ENCODE peak calls at places on chromosomes 3 and 15, in eight cellular contexts. One of them, this sample, is unnamed.

GRCh38 chr15:60772395-60773120 is 293.6 kb upstream of the ICE2 start:
- DNase-seq in activated CD8-positive, alpha-beta memory T cell treated with anti-CD3 and anti-CD28 coated beads for 1 hour: no peak
- DNase-seq in endothelial cell: no peak
- DNase-seq in NCI-H748 treated with DMSO at 0.1 percent for 48 hours: no peak
- DNase-seq in SK-MEL-5: no peak
- DNase-seq in NCI-H226: no peak
- DNase-seq in head of caudate nucleus: no peak
- DNase-seq in activated CD4-positive, alpha-beta T cell treated with anti-CD3 and anti-CD28 coated beads, Interleukin-2, amount 50 U/mL, for 24 hours: no peak
- DNase-seq in this sample: no peak

GRCh38 chr3:51937014-51937413 is 4.7 kb downstream of the RRP9 start:
- DNase-seq in activated CD8-positive, alpha-beta memory T cell treated with anti-CD3 and anti-CD28 coated beads for 1 hour: no peak
- DNase-seq in endothelial cell: no peak
- DNase-seq in NCI-H748 treated with DMSO at 0.1 percent for 48 hours: no peak
- DNase-seq in SK-MEL-5: no peak
- DNase-seq in NCI-H226: no peak
- DNase-seq in head of caudate nucleus: no peak
- DNase-seq in activated CD4-positive, alpha-beta T cell treated with anti-CD3 and anti-CD28 coated beads, Interleukin-2, amount 50 U/mL, for 24 hours: no peak
- DNase-seq in this sample: no peak

GRCh38 chr3:45773044-45773443 is 23.3 kb downstream of the SLC6A20 start:
- DNase-seq in activated CD8-positive, alpha-beta memory T cell treated with anti-CD3 and anti-CD28 coated beads for 1 hour: no peak
- DNase-seq in endothelial cell: no peak
- DNase-seq in NCI-H748 treated with DMSO at 0.1 percent for 48 hours: no peak
- DNase-seq in SK-MEL-5: no peak
- DNase-seq in NCI-H226: no peak
- DNase-seq in head of caudate nucleus: no peak
- DNase-seq in activated CD4-positive, alpha-beta T cell treated with anti-CD3 and anti-CD28 coated beads, Interleukin-2, amount 50 U/mL, for 24 hours: no peak
- DNase-seq in this sample: no peak

GRCh38 chr3:150523538-150523937 is 22.8 kb downstream of the SERP1 start:
- DNase-seq in activated CD8-positive, alpha-beta memory T cell treated with anti-CD3 and anti-CD28 coated beads for 1 hour: no peak
- DNase-seq in endothelial cell: no peak
- DNase-seq in NCI-H748 treated with DMSO at 0.1 percent for 48 hours: no peak
- DNase-seq in SK-MEL-5: no peak
- DNase-seq in NCI-H226: no peak
- DNase-seq in head of caudate nucleus: no peak
- DNase-seq in activated CD4-positive, alpha-beta T cell treated with anti-CD3 and anti-CD28 coated beads, Interleukin-2, amount 50 U/mL, for 24 hours: no peak
- DNase-seq in this sample: no peak

GRCh38 chr3:128297401-128298138 is 144.3 kb downstream of the EEFSEC start:
- DNase-seq in activated CD8-positive, alpha-beta memory T cell treated with anti-CD3 and anti-CD28 coated beads for 1 hour: no peak
- DNase-seq in endothelial cell: no peak
- DNase-seq in NCI-H748 treated with DMSO at 0.1 percent for 48 hours: no peak
- DNase-seq in SK-MEL-5: peak; percentile 73
- DNase-seq in NCI-H226: peak; percentile 82
- DNase-seq in head of caudate nucleus: no peak
- DNase-seq in activated CD4-positive, alpha-beta T cell treated with anti-CD3 and anti-CD28 coated beads, Interleukin-2, amount 50 U/mL, for 24 hours: no peak
- DNase-seq in this sample: peak; percentile 23

GRCh38 chr15:60408438-60409105 is 10.8 kb upstream of the ANXA2 start:
- DNase-seq in activated CD8-positive, alpha-beta memory T cell treated with anti-CD3 and anti-CD28 coated beads for 1 hour: no peak
- DNase-seq in endothelial cell: no peak
- DNase-seq in NCI-H748 treated with DMSO at 0.1 percent for 48 hours: no peak
- DNase-seq in SK-MEL-5: no peak
- DNase-seq in NCI-H226: peak; percentile 95
- DNase-seq in head of caudate nucleus: no peak
- DNase-seq in activated CD4-positive, alpha-beta T cell treated with anti-CD3 and anti-CD28 coated beads, Interleukin-2, amount 50 U/mL, for 24 hours: no peak
- DNase-seq in this sample: no peak

GRCh38 chr15:33013827-33014445 is 180.6 kb downstream of the FMN1 start:
- DNase-seq in activated CD8-positive, alpha-beta memory T cell treated with anti-CD3 and anti-CD28 coated beads for 1 hour: no peak
- DNase-seq in endothelial cell: no peak
- DNase-seq in NCI-H748 treated with DMSO at 0.1 percent for 48 hours: no peak
- DNase-seq in SK-MEL-5: no peak
- DNase-seq in NCI-H226: peak; percentile 47
- DNase-seq in head of caudate nucleus: no peak
- DNase-seq in activated CD4-positive, alpha-beta T cell treated with anti-CD3 and anti-CD28 coated beads, Interleukin-2, amount 50 U/mL, for 24 hours: no peak
- DNase-seq in this sample: no peak

GRCh38 chr3:124816206-124816605 is 71.0 kb downstream of the ITGB5 start:
- DNase-seq in activated CD8-positive, alpha-beta memory T cell treated with anti-CD3 and anti-CD28 coated beads for 1 hour: no peak
- DNase-seq in endothelial cell: no peak
- DNase-seq in NCI-H748 treated with DMSO at 0.1 percent for 48 hours: no peak
- DNase-seq in SK-MEL-5: no peak
- DNase-seq in NCI-H226: no peak
- DNase-seq in head of caudate nucleus: no peak
- DNase-seq in activated CD4-positive, alpha-beta T cell treated with anti-CD3 and anti-CD28 coated beads, Interleukin-2, amount 50 U/mL, for 24 hours: no peak
- DNase-seq in this sample: no peak

GRCh38 chr3:123375014-123375940 is 73.6 kb downstream of the ADCY5 start:
- DNase-seq in activated CD8-positive, alpha-beta memory T cell treated with anti-CD3 and anti-CD28 coated beads for 1 hour: no peak
- DNase-seq in endothelial cell: no peak
- DNase-seq in NCI-H748 treated with DMSO at 0.1 percent for 48 hours: no peak
- DNase-seq in SK-MEL-5: peak; percentile 25
- DNase-seq in NCI-H226: no peak
- DNase-seq in head of caudate nucleus: no peak
- DNase-seq in activated CD4-positive, alpha-beta T cell treated with anti-CD3 and anti-CD28 coated beads, Interleukin-2, amount 50 U/mL, for 24 hours: no peak
- DNase-seq in this sample: no peak

GRCh38 chr3:28022916-28023315 is 218.5 kb upstream of the CMC1 start:
- DNase-seq in activated CD8-positive, alpha-beta memory T cell treated with anti-CD3 and anti-CD28 coated beads for 1 hour: no peak
- DNase-seq in endothelial cell: no peak
- DNase-seq in NCI-H748 treated with DMSO at 0.1 percent for 48 hours: no peak
- DNase-seq in SK-MEL-5: no peak
- DNase-seq in NCI-H226: no peak
- DNase-seq in head of caudate nucleus: no peak
- DNase-seq in activated CD4-positive, alpha-beta T cell treated with anti-CD3 and anti-CD28 coated beads, Interleukin-2, amount 50 U/mL, for 24 hours: no peak
- DNase-seq in this sample: no peak

GRCh38 chr3:23389686-23390085 is 186.6 kb downstream of the UBE2E2 start:
- DNase-seq in activated CD8-positive, alpha-beta memory T cell treated with anti-CD3 and anti-CD28 coated beads for 1 hour: no peak
- DNase-seq in endothelial cell: no peak
- DNase-seq in NCI-H748 treated with DMSO at 0.1 percent for 48 hours: no peak
- DNase-seq in SK-MEL-5: no peak
- DNase-seq in NCI-H226: no peak
- DNase-seq in head of caudate nucleus: no peak
- DNase-seq in activated CD4-positive, alpha-beta T cell treated with anti-CD3 and anti-CD28 coated beads, Interleukin-2, amount 50 U/mL, for 24 hours: no peak
- DNase-seq in this sample: no peak

GRCh38 chr3:142705256-142705655 is 18.6 kb upstream of the TRPC1 start:
- DNase-seq in activated CD8-positive, alpha-beta memory T cell treated with anti-CD3 and anti-CD28 coated beads for 1 hour: no peak
- DNase-seq in endothelial cell: no peak
- DNase-seq in NCI-H748 treated with DMSO at 0.1 percent for 48 hours: no peak
- DNase-seq in SK-MEL-5: no peak
- DNase-seq in NCI-H226: no peak
- DNase-seq in head of caudate nucleus: no peak
- DNase-seq in activated CD4-positive, alpha-beta T cell treated with anti-CD3 and anti-CD28 coated beads, Interleukin-2, amount 50 U/mL, for 24 hours: no peak
- DNase-seq in this sample: no peak

GRCh38 chr15:43977072-43977884 is 150.5 kb downstream of the WDR76 start:
- DNase-seq in activated CD8-positive, alpha-beta memory T cell treated with anti-CD3 and anti-CD28 coated beads for 1 hour: no peak
- DNase-seq in endothelial cell: no peak
- DNase-seq in NCI-H748 treated with DMSO at 0.1 percent for 48 hours: no peak
- DNase-seq in SK-MEL-5: no peak
- DNase-seq in NCI-H226: no peak
- DNase-seq in head of caudate nucleus: no peak
- DNase-seq in activated CD4-positive, alpha-beta T cell treated with anti-CD3 and anti-CD28 coated beads, Interleukin-2, amount 50 U/mL, for 24 hours: peak; percentile 39
- DNase-seq in this sample: no peak

GRCh38 chr3:190338717-190339116 is 16.5 kb upstream of the CLDN1 start:
- DNase-seq in activated CD8-positive, alpha-beta memory T cell treated with anti-CD3 and anti-CD28 coated beads for 1 hour: no peak
- DNase-seq in endothelial cell: no peak
- DNase-seq in NCI-H748 treated with DMSO at 0.1 percent for 48 hours: no peak
- DNase-seq in SK-MEL-5: no peak
- DNase-seq in NCI-H226: peak; percentile 77
- DNase-seq in head of caudate nucleus: no peak
- DNase-seq in activated CD4-positive, alpha-beta T cell treated with anti-CD3 and anti-CD28 coated beads, Interleukin-2, amount 50 U/mL, for 24 hours: no peak
- DNase-seq in this sample: no peak

GRCh38 chr3:187445352-187445751 is 77.2 kb downstream of the RTP4 start:
- DNase-seq in activated CD8-positive, alpha-beta memory T cell treated with anti-CD3 and anti-CD28 coated beads for 1 hour: no peak
- DNase-seq in endothelial cell: no peak
- DNase-seq in NCI-H748 treated with DMSO at 0.1 percent for 48 hours: no peak
- DNase-seq in SK-MEL-5: peak; percentile 5
- DNase-seq in NCI-H226: no peak
- DNase-seq in head of caudate nucleus: no peak
- DNase-seq in activated CD4-positive, alpha-beta T cell treated with anti-CD3 and anti-CD28 coated beads, Interleukin-2, amount 50 U/mL, for 24 hours: no peak
- DNase-seq in this sample: no peak

GRCh38 chr15:23859008-23859407 is 171.9 kb upstream of the NDN start:
- DNase-seq in activated CD8-positive, alpha-beta memory T cell treated with anti-CD3 and anti-CD28 coated beads for 1 hour: no peak
- DNase-seq in endothelial cell: no peak
- DNase-seq in NCI-H748 treated with DMSO at 0.1 percent for 48 hours: no peak
- DNase-seq in SK-MEL-5: no peak
- DNase-seq in NCI-H226: no peak
- DNase-seq in head of caudate nucleus: no peak
- DNase-seq in activated CD4-positive, alpha-beta T cell treated with anti-CD3 and anti-CD28 coated beads, Interleukin-2, amount 50 U/mL, for 24 hours: no peak
- DNase-seq in this sample: no peak

GRCh38 chr3:134002326-134002725 is 27.4 kb downstream of the SLCO2A1 start:
- DNase-seq in activated CD8-positive, alpha-beta memory T cell treated with anti-CD3 and anti-CD28 coated beads for 1 hour: no peak
- DNase-seq in endothelial cell: no peak
- DNase-seq in NCI-H748 treated with DMSO at 0.1 percent for 48 hours: no peak
- DNase-seq in SK-MEL-5: no peak
- DNase-seq in NCI-H226: no peak
- DNase-seq in head of caudate nucleus: no peak
- DNase-seq in activated CD4-positive, alpha-beta T cell treated with anti-CD3 and anti-CD28 coated beads, Interleukin-2, amount 50 U/mL, for 24 hours: no peak
- DNase-seq in this sample: no peak

GRCh38 chr3:98722389-98722788 is 40.8 kb upstream of the ST3GAL6 start:
- DNase-seq in activated CD8-positive, alpha-beta memory T cell treated with anti-CD3 and anti-CD28 coated beads for 1 hour: no peak
- DNase-seq in endothelial cell: no peak
- DNase-seq in NCI-H748 treated with DMSO at 0.1 percent for 48 hours: no peak
- DNase-seq in SK-MEL-5: no peak
- DNase-seq in NCI-H226: no peak
- DNase-seq in head of caudate nucleus: no peak
- DNase-seq in activated CD4-positive, alpha-beta T cell treated with anti-CD3 and anti-CD28 coated beads, Interleukin-2, amount 50 U/mL, for 24 hours: no peak
- DNase-seq in this sample: no peak

GRCh38 chr3:196611761-196612483 is 27.6 kb upstream of the NRROS start:
- DNase-seq in activated CD8-positive, alpha-beta memory T cell treated with anti-CD3 and anti-CD28 coated beads for 1 hour: no peak
- DNase-seq in endothelial cell: peak; percentile 41
- DNase-seq in NCI-H748 treated with DMSO at 0.1 percent for 48 hours: no peak
- DNase-seq in SK-MEL-5: no peak
- DNase-seq in NCI-H226: no peak
- DNase-seq in head of caudate nucleus: no peak
- DNase-seq in activated CD4-positive, alpha-beta T cell treated with anti-CD3 and anti-CD28 coated beads, Interleukin-2, amount 50 U/mL, for 24 hours: no peak
- DNase-seq in this sample: no peak

GRCh38 chr3:161443921-161444457 is 52.6 kb upstream of the OTOL1 start:
- DNase-seq in activated CD8-positive, alpha-beta memory T cell treated with anti-CD3 and anti-CD28 coated beads for 1 hour: no peak
- DNase-seq in endothelial cell: no peak
- DNase-seq in NCI-H748 treated with DMSO at 0.1 percent for 48 hours: no peak
- DNase-seq in SK-MEL-5: peak; percentile 97
- DNase-seq in NCI-H226: no peak
- DNase-seq in head of caudate nucleus: no peak
- DNase-seq in activated CD4-positive, alpha-beta T cell treated with anti-CD3 and anti-CD28 coated beads, Interleukin-2, amount 50 U/mL, for 24 hours: no peak
- DNase-seq in this sample: no peak

GRCh38 chr3:71201939-71202338 is 381.6 kb downstream of the FOXP1 start:
- DNase-seq in activated CD8-positive, alpha-beta memory T cell treated with anti-CD3 and anti-CD28 coated beads for 1 hour: no peak
- DNase-seq in endothelial cell: no peak
- DNase-seq in NCI-H748 treated with DMSO at 0.1 percent for 48 hours: no peak
- DNase-seq in SK-MEL-5: no peak
- DNase-seq in NCI-H226: no peak
- DNase-seq in head of caudate nucleus: peak; percentile 55
- DNase-seq in activated CD4-positive, alpha-beta T cell treated with anti-CD3 and anti-CD28 coated beads, Interleukin-2, amount 50 U/mL, for 24 hours: no peak
- DNase-seq in this sample: no peak

GRCh38 chr3:132870596-132870995 is 148.4 kb upstream of the NPHP3 start:
- DNase-seq in activated CD8-positive, alpha-beta memory T cell treated with anti-CD3 and anti-CD28 coated beads for 1 hour: no peak
- DNase-seq in endothelial cell: no peak
- DNase-seq in NCI-H748 treated with DMSO at 0.1 percent for 48 hours: peak; percentile 64
- DNase-seq in SK-MEL-5: no peak
- DNase-seq in NCI-H226: no peak
- DNase-seq in head of caudate nucleus: no peak
- DNase-seq in activated CD4-positive, alpha-beta T cell treated with anti-CD3 and anti-CD28 coated beads, Interleukin-2, amount 50 U/mL, for 24 hours: no peak
- DNase-seq in this sample: no peak

GRCh38 chr15:70208332-70208731 is 110.6 kb upstream of the TLE3 start:
- DNase-seq in activated CD8-positive, alpha-beta memory T cell treated with anti-CD3 and anti-CD28 coated beads for 1 hour: no peak
- DNase-seq in endothelial cell: no peak
- DNase-seq in NCI-H748 treated with DMSO at 0.1 percent for 48 hours: no peak
- DNase-seq in SK-MEL-5: no peak
- DNase-seq in NCI-H226: no peak
- DNase-seq in head of caudate nucleus: no peak
- DNase-seq in activated CD4-positive, alpha-beta T cell treated with anti-CD3 and anti-CD28 coated beads, Interleukin-2, amount 50 U/mL, for 24 hours: no peak
- DNase-seq in this sample: no peak

GRCh38 chr3:160224811-160225180 is 426 bp upstream of the C3orf80 start:
- DNase-seq in activated CD8-positive, alpha-beta memory T cell treated with anti-CD3 and anti-CD28 coated beads for 1 hour: no peak
- DNase-seq in endothelial cell: no peak
- DNase-seq in NCI-H748 treated with DMSO at 0.1 percent for 48 hours: no peak
- DNase-seq in SK-MEL-5: no peak
- DNase-seq in NCI-H226: no peak
- DNase-seq in head of caudate nucleus: no peak
- DNase-seq in activated CD4-positive, alpha-beta T cell treated with anti-CD3 and anti-CD28 coated beads, Interleukin-2, amount 50 U/mL, for 24 hours: no peak
- DNase-seq in this sample: no peak

GRCh38 chr15:63151665-63152064 is 5.6 kb downstream of the RPS27L start:
- DNase-seq in activated CD8-positive, alpha-beta memory T cell treated with anti-CD3 and anti-CD28 coated beads for 1 hour: no peak
- DNase-seq in endothelial cell: no peak
- DNase-seq in NCI-H748 treated with DMSO at 0.1 percent for 48 hours: no peak
- DNase-seq in SK-MEL-5: no peak
- DNase-seq in NCI-H226: no peak
- DNase-seq in head of caudate nucleus: no peak
- DNase-seq in activated CD4-positive, alpha-beta T cell treated with anti-CD3 and anti-CD28 coated beads, Interleukin-2, amount 50 U/mL, for 24 hours: no peak
- DNase-seq in this sample: no peak

GRCh38 chr3:99929409-99930139 is 111.9 kb downstream of the CMSS1 start:
- DNase-seq in activated CD8-positive, alpha-beta memory T cell treated with anti-CD3 and anti-CD28 coated beads for 1 hour: no peak
- DNase-seq in endothelial cell: no peak
- DNase-seq in NCI-H748 treated with DMSO at 0.1 percent for 48 hours: no peak
- DNase-seq in SK-MEL-5: no peak
- DNase-seq in NCI-H226: peak; percentile 62
- DNase-seq in head of caudate nucleus: no peak
- DNase-seq in activated CD4-positive, alpha-beta T cell treated with anti-CD3 and anti-CD28 coated beads, Interleukin-2, amount 50 U/mL, for 24 hours: no peak
- DNase-seq in this sample: no peak

GRCh38 chr3:157590273-157590672 is 87.1 kb upstream of the VEPH1 start:
- DNase-seq in activated CD8-positive, alpha-beta memory T cell treated with anti-CD3 and anti-CD28 coated beads for 1 hour: no peak
- DNase-seq in endothelial cell: no peak
- DNase-seq in NCI-H748 treated with DMSO at 0.1 percent for 48 hours: no peak
- DNase-seq in SK-MEL-5: peak; percentile 37
- DNase-seq in NCI-H226: no peak
- DNase-seq in head of caudate nucleus: no peak
- DNase-seq in activated CD4-positive, alpha-beta T cell treated with anti-CD3 and anti-CD28 coated beads, Interleukin-2, amount 50 U/mL, for 24 hours: no peak
- DNase-seq in this sample: no peak

GRCh38 chr3:148863814-148864213 is 1.3 kb upstream of the CPA3 start:
- DNase-seq in activated CD8-positive, alpha-beta memory T cell treated with anti-CD3 and anti-CD28 coated beads for 1 hour: no peak
- DNase-seq in endothelial cell: no peak
- DNase-seq in NCI-H748 treated with DMSO at 0.1 percent for 48 hours: no peak
- DNase-seq in SK-MEL-5: no peak
- DNase-seq in NCI-H226: no peak
- DNase-seq in head of caudate nucleus: no peak
- DNase-seq in activated CD4-positive, alpha-beta T cell treated with anti-CD3 and anti-CD28 coated beads, Interleukin-2, amount 50 U/mL, for 24 hours: no peak
- DNase-seq in this sample: no peak

GRCh38 chr3:32392530-32393302 is 1.1 kb downstream of the CMTM7 start:
- DNase-seq in activated CD8-positive, alpha-beta memory T cell treated with anti-CD3 and anti-CD28 coated beads for 1 hour: no peak
- DNase-seq in endothelial cell: no peak
- DNase-seq in NCI-H748 treated with DMSO at 0.1 percent for 48 hours: no peak
- DNase-seq in SK-MEL-5: no peak
- DNase-seq in NCI-H226: no peak
- DNase-seq in head of caudate nucleus: no peak
- DNase-seq in activated CD4-positive, alpha-beta T cell treated with anti-CD3 and anti-CD28 coated beads, Interleukin-2, amount 50 U/mL, for 24 hours: no peak
- DNase-seq in this sample: no peak

GRCh38 chr15:88623061-88623460 is 1.9 kb downstream of the AEN start:
- DNase-seq in activated CD8-positive, alpha-beta memory T cell treated with anti-CD3 and anti-CD28 coated beads for 1 hour: no peak
- DNase-seq in endothelial cell: no peak
- DNase-seq in NCI-H748 treated with DMSO at 0.1 percent for 48 hours: no peak
- DNase-seq in SK-MEL-5: peak; percentile 44
- DNase-seq in NCI-H226: peak; percentile 89
- DNase-seq in head of caudate nucleus: no peak
- DNase-seq in activated CD4-positive, alpha-beta T cell treated with anti-CD3 and anti-CD28 coated beads, Interleukin-2, amount 50 U/mL, for 24 hours: peak; percentile 71
- DNase-seq in this sample: no peak

GRCh38 chr3:131107637-131108433 is 81.2 kb downstream of the NEK11 start:
- DNase-seq in activated CD8-positive, alpha-beta memory T cell treated with anti-CD3 and anti-CD28 coated beads for 1 hour: no peak
- DNase-seq in endothelial cell: no peak
- DNase-seq in NCI-H748 treated with DMSO at 0.1 percent for 48 hours: peak; percentile 50
- DNase-seq in SK-MEL-5: no peak
- DNase-seq in NCI-H226: peak; percentile 3
- DNase-seq in head of caudate nucleus: no peak
- DNase-seq in activated CD4-positive, alpha-beta T cell treated with anti-CD3 and anti-CD28 coated beads, Interleukin-2, amount 50 U/mL, for 24 hours: no peak
- DNase-seq in this sample: no peak

GRCh38 chr15:70091649-70092461 is 5.9 kb downstream of the TLE3 start:
- DNase-seq in activated CD8-positive, alpha-beta memory T cell treated with anti-CD3 and anti-CD28 coated beads for 1 hour: no peak
- DNase-seq in endothelial cell: no peak
- DNase-seq in NCI-H748 treated with DMSO at 0.1 percent for 48 hours: peak; percentile 60
- DNase-seq in SK-MEL-5: no peak
- DNase-seq in NCI-H226: no peak
- DNase-seq in head of caudate nucleus: peak; percentile 40
- DNase-seq in activated CD4-positive, alpha-beta T cell treated with anti-CD3 and anti-CD28 coated beads, Interleukin-2, amount 50 U/mL, for 24 hours: no peak
- DNase-seq in this sample: no peak

GRCh38 chr15:89486726-89487050 is 9.7 kb downstream of the RHCG start:
- DNase-seq in activated CD8-positive, alpha-beta memory T cell treated with anti-CD3 and anti-CD28 coated beads for 1 hour: no peak
- DNase-seq in endothelial cell: no peak
- DNase-seq in NCI-H748 treated with DMSO at 0.1 percent for 48 hours: no peak
- DNase-seq in SK-MEL-5: no peak
- DNase-seq in NCI-H226: no peak
- DNase-seq in head of caudate nucleus: no peak
- DNase-seq in activated CD4-positive, alpha-beta T cell treated with anti-CD3 and anti-CD28 coated beads, Interleukin-2, amount 50 U/mL, for 24 hours: peak; percentile 30
- DNase-seq in this sample: no peak

GRCh38 chr15:100642950-100643338 is 40.6 kb downstream of the ASB7 start:
- DNase-seq in activated CD8-positive, alpha-beta memory T cell treated with anti-CD3 and anti-CD28 coated beads for 1 hour: no peak
- DNase-seq in endothelial cell: no peak
- DNase-seq in NCI-H748 treated with DMSO at 0.1 percent for 48 hours: no peak
- DNase-seq in SK-MEL-5: no peak
- DNase-seq in NCI-H226: no peak
- DNase-seq in head of caudate nucleus: no peak
- DNase-seq in activated CD4-positive, alpha-beta T cell treated with anti-CD3 and anti-CD28 coated beads, Interleukin-2, amount 50 U/mL, for 24 hours: no peak
- DNase-seq in this sample: no peak